ENCODE peak calls at places on chromosome 1, in five cellular contexts. One of them, this sample, is unnamed.

GRCh38 chr1:17429183-17429582 is 10.3 kb downstream of the RCC2 start:
- DNase-seq in hepatic stellate cell: no peak
- DNase-seq in glomerular endothelial cell: no peak
- DNase-seq in fibroblast of mammary gland: no peak
- DNase-seq in GM20000: no peak
- DNase-seq in this sample: no peak

GRCh38 chr1:40421694-40422384 is 28.4 kb upstream of the ZFP69B start:
- DNase-seq in hepatic stellate cell: no peak
- DNase-seq in glomerular endothelial cell: no peak
- DNase-seq in fibroblast of mammary gland: peak; percentile 49
- DNase-seq in GM20000: no peak
- DNase-seq in this sample: no peak

GRCh38 chr1:51916587-51917405 is 38.3 kb upstream of the NRDC start:
- DNase-seq in hepatic stellate cell: no peak
- DNase-seq in glomerular endothelial cell: no peak
- DNase-seq in fibroblast of mammary gland: peak; percentile 63
- DNase-seq in GM20000: no peak
- DNase-seq in this sample: no peak

GRCh38 chr1:150895618-150896017 is 8.7 kb downstream of the CTXND2 start:
- DNase-seq in hepatic stellate cell: no peak
- DNase-seq in glomerular endothelial cell: no peak
- DNase-seq in fibroblast of mammary gland: peak; percentile 74
- DNase-seq in GM20000: no peak
- DNase-seq in this sample: no peak

GRCh38 chr1:2405588-2406295 is 6.6 kb downstream of the PEX10 start:
- DNase-seq in hepatic stellate cell: peak; percentile 46
- DNase-seq in glomerular endothelial cell: no peak
- DNase-seq in fibroblast of mammary gland: peak; percentile 29
- DNase-seq in GM20000: no peak
- DNase-seq in this sample: no peak

GRCh38 chr1:41665962-41666917 is 181.8 kb upstream of the EDN2 start:
- DNase-seq in hepatic stellate cell: no peak
- DNase-seq in glomerular endothelial cell: no peak
- DNase-seq in fibroblast of mammary gland: no peak
- DNase-seq in GM20000: no peak
- DNase-seq in this sample: no peak

GRCh38 chr1:244662604-244663003 is 9.7 kb downstream of the DESI2 start:
- DNase-seq in hepatic stellate cell: no peak
- DNase-seq in glomerular endothelial cell: no peak
- DNase-seq in fibroblast of mammary gland: no peak
- DNase-seq in GM20000: no peak
- DNase-seq in this sample: no peak

GRCh38 chr1:243595527-243596206 is 254.4 kb downstream of the AKT3 start:
- DNase-seq in hepatic stellate cell: no peak
- DNase-seq in glomerular endothelial cell: no peak
- DNase-seq in fibroblast of mammary gland: peak; percentile 89
- DNase-seq in GM20000: no peak
- DNase-seq in this sample: no peak

This sample was measured in heart left ventricle.